ENCODE peak calls at places on chromosomes 3 and 15, in six cellular contexts. H is IMR-90, V is H9, N is neuronal stem cell, S is H1, W is trophoblast cell. X is an unnamed sample.

GRCh38 chr3:42148982-42149432 is 57.9 kb downstream of the TRAK1 start:
- DNase-seq in H (peak; percentile 91), S (peak; percentile 43), V (peak; percentile 92), N (peak; percentile 80), W (peak; percentile 74), X (peak; percentile 86)

GRCh38 chr3:135082706-135083105 is 287.6 kb downstream of the EPHB1 start:
- DNase-seq in S (no peak), W (no peak), V (no peak), N (no peak), H (no peak), X (no peak)

GRCh38 chr3:59609967-59610366 is 560.1 kb upstream of the CFAP20DC start:
- DNase-seq in N (no peak), W (no peak), S (no peak), V (no peak), H (no peak), X (peak; percentile 24)

GRCh38 chr15:97694456-97694855 is 266.0 kb upstream of the ARRDC4 start:
- DNase-seq in S (no peak), W (no peak), N (no peak), V (no peak), H (no peak), X (no peak)

GRCh38 chr3:135034881-135035440 is 239.9 kb downstream of the EPHB1 start:
- DNase-seq in H (no peak), N (no peak), S (no peak), V (no peak), W (no peak), X (no peak)

GRCh38 chr3:112858410-112859069 is 11.9 kb upstream of the CD200R1L start:
- DNase-seq in H (peak; percentile 10), S (no peak), V (no peak), N (no peak), W (peak; percentile 10), X (no peak)

GRCh38 chr3:44995142-44995770 is 19.2 kb downstream of the EXOSC7 start:
- DNase-seq in N (no peak), S (no peak), H (peak; percentile 58), W (no peak), V (no peak), X (peak; percentile 64)

GRCh38 chr3:139588450-139588849 is 48.9 kb upstream of the RBP1 start:
- DNase-seq in H (no peak), N (peak; percentile 11), V (peak; percentile 77), S (no peak), W (peak; percentile 13), X (no peak)

GRCh38 chr3:124346487-124346886 is 354.6 kb upstream of the ROPN1 start:
- DNase-seq in W (no peak), H (no peak), V (no peak), N (no peak), S (no peak), X (no peak)

GRCh38 chr15:69557340-69558137 is 104.9 kb downstream of the RPLP1 start:
- DNase-seq in W (peak; percentile 98), N (no peak), H (peak; percentile 94), V (no peak), S (no peak), X (peak; percentile 93)

GRCh38 chr3:38127611-38128302 is 9.2 kb downstream of the ACAA1 start:
- DNase-seq in N (no peak), V (no peak), H (no peak), S (no peak), W (no peak), X (no peak)

GRCh38 chr15:70853270-70853854 is 595 bp downstream of the LARP6 start:
- DNase-seq in H (peak; percentile 87), N (peak; percentile 39), V (peak; percentile 79), W (peak; percentile 9), S (peak; percentile 46), X (peak; percentile 81)

GRCh38 chr15:88833196-88833595 is 30.0 kb downstream of the ACAN start:
- DNase-seq in W (no peak), N (no peak), S (no peak), V (no peak), H (no peak), X (no peak)

GRCh38 chr3:188439080-188439479 is 285.1 kb downstream of the LPP start:
- DNase-seq in V (no peak), S (no peak), N (no peak), H (no peak), W (peak; percentile 37), X (peak; percentile 79)

GRCh38 chr3:148175215-148175614 is 522.5 kb upstream of the AGTR1 start:
- DNase-seq in W (no peak), N (no peak), S (no peak), V (no peak), H (peak; percentile 12), X (no peak)

GRCh38 chr15:77991029-77991406 is 86.5 kb downstream of the TBC1D2B start:
- DNase-seq in V (no peak), W (no peak), H (no peak), N (no peak), S (no peak), X (no peak)

GRCh38 chr15:67823371-67824156 is 1.7 kb upstream of the SKOR1 start:
- DNase-seq in S (no peak), H (no peak), N (no peak), W (no peak), V (no peak), X (no peak)

GRCh38 chr15:40105517-40106202 is 3.0 kb downstream of the BMF start:
- DNase-seq in W (no peak), H (no peak), S (no peak), V (no peak), N (no peak), X (no peak)

GRCh38 chr3:7632305-7632704 is 771.4 kb downstream of the GRM7 start:
- DNase-seq in H (no peak), S (no peak), W (no peak), V (no peak), N (no peak), X (no peak)

GRCh38 chr3:138184994-138185393 is 2.1 kb upstream of the ARMC8 start:
- DNase-seq in H (peak; percentile 13), V (no peak), N (no peak), W (peak; percentile 27), S (no peak), X (peak; percentile 35)

DNA sequence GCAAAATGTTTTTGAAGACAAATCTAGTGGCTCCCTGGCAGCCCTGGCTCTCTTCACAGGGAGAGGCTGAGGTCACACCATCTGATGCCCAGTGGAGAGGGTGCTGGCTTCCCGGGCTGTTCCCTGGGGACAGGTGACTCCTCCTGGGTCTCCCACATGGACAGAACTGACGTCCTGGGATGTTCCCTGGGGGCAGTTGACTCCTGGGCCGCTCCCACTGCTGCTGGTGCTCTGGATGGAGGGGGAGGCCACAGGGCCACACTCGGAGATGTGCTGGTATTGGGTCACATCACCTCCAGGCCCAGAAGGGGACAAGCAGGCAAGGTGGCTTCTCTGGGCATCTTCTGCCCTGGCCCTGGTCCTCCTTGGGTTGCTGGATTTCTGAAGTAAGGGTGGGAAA is 27.8 kb upstream of the ACAD9 start:
- DNase-seq in S (no peak), N (no peak), H (no peak), W (peak; percentile 28), V (no peak), X (no peak)
- H3K14ac ChIP-seq in S (no peak overlapping the region), N (peak overlapping the region; percentile 6), H (no peak overlapping the region), W (no peak overlapping the region), V (no peak overlapping the region), X (no peak overlapping the region)

GRCh38 chr15:91411570-91411969 is 311.5 kb downstream of the SV2B start:
- DNase-seq in W (no peak), H (no peak), V (no peak), S (no peak), N (no peak), X (no peak)
- H2BK120ac ChIP-seq in W (no peak overlapping the region), H (no peak overlapping the region), V (no peak overlapping the region), S (no peak overlapping the region), N (no peak overlapping the region), X (no peak overlapping the region)

GRCh38 chr15:62254137-62254934 is 89.3 kb upstream of the C2CD4B start:
- DNase-seq in S (peak; percentile 34), H (peak; percentile 43), V (peak; percentile 82), W (peak; percentile 75), N (peak; percentile 55), X (peak; percentile 39)

GRCh38 chr15:62248277-62248974 is 83.3 kb upstream of the C2CD4B start:
- DNase-seq in W (peak; percentile 82), V (no peak), N (no peak), S (no peak), H (peak; percentile 3), X (no peak)

GRCh38 chr15:62250978-62251377 is 85.9 kb upstream of the C2CD4B start:
- DNase-seq in W (no peak), H (no peak), N (no peak), S (no peak), V (no peak), X (no peak)

GRCh38 chr15:62253294-62253693 is 88.2 kb upstream of the C2CD4B start:
- DNase-seq in V (peak; percentile 47), N (no peak), W (no peak), H (no peak), S (no peak), X (no peak)

GRCh38 chr15:62250176-62250575 is 85.1 kb upstream of the C2CD4B start:
- DNase-seq in W (no peak), N (no peak), S (no peak), H (no peak), V (no peak), X (no peak)
- H3K14ac ChIP-seq in W (no peak overlapping the region), N (peak overlapping the region; percentile 21), S (no peak overlapping the region), H (no peak overlapping the region), V (no peak overlapping the region), X (no peak overlapping the region)

DNA sequence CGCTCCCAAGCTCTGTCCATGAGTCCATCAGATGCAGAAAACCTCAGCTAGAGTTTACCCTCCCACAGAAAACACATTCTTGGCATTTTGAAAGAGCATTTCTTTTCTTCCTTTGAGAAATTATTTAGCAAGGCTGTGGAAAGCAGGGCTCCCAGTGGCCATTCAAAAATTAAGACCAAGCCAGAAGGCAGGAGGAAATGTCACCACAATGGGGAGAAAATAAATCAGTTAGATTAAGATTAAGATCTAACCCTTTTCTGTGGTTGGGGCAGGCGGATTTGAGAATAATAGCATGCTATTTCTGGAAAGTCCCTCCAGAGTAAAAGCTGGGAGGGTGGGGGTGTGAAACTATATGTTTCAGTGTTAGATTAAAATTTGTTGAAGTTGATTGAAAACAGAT is 20.2 kb downstream of the LRIG1 start:
- DNase-seq in H (peak; percentile 41), N (no peak), W (no peak), S (no peak), V (no peak), X (peak; percentile 58)
- H2BK120ac ChIP-seq in H (peak overlapping the region; percentile 10), N (no peak overlapping the region), W (no peak overlapping the region), S (no peak overlapping the region), V (no peak overlapping the region), X (peak overlapping the region; percentile 27)

GRCh38 chr15:37261685-37262084 is 161.3 kb upstream of the MEIS2 start:
- DNase-seq in S (no peak), W (no peak), N (no peak), V (no peak), H (no peak), X (no peak)

GRCh38 chr15:37262922-37263608 is 162.7 kb upstream of the MEIS2 start:
- DNase-seq in S (no peak), H (no peak), N (no peak), V (no peak), W (no peak), X (no peak)

DNA sequence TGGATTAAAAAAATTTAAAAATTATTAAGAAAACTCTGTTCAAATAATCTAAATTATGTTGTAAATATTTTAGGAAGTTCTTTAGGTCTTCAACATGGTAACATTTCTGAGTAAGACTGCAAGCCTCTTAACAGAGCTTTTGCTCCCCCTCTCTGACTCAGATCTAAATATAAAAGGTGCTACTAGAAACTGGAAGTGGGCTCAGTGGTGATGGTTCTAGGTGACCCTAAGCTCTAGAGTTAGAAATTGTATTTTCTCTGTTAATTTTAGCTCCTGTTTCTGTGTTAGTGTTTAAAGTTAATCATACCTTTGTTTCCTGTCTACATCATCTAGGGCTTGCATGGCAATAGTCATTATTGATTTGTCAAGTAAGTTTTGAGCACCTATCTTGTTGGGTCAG is 159.9 kb upstream of the MEIS2 start:
- DNase-seq in V (no peak), W (no peak), S (no peak), H (no peak), N (no peak), X (no peak)
- H3K14ac ChIP-seq in V (no peak overlapping the region), W (no peak overlapping the region), S (no peak overlapping the region), H (no peak overlapping the region), N (no peak overlapping the region), X (no peak overlapping the region)